ENCODE peak calls at places on chromosome 20, in six cellular contexts. A, Y, W, C, Z and X are unnamed samples.

GRCh38 chr20:59179988-59180387 is 16.4 kb downstream of the ZNF831 start:
- DNase-seq in A (no peak), Y (no peak), W (no peak), C (no peak), Z (no peak), X (no peak)

GRCh38 chr20:53080969-53081871 is 109.1 kb downstream of the TSHZ2 start:
- DNase-seq in A (no peak), Y (no peak), W (no peak), C (no peak), Z (no peak), X (peak)

GRCh38 chr20:19291818-19292132 is 79.3 kb downstream of the SLC24A3 start:
- DNase-seq in A (no peak), Y (no peak), W (no peak), C (no peak), Z (no peak), X (no peak)

GRCh38 chr20:36859282-36859555 is 16.7 kb upstream of the TLDC2 start:
- DNase-seq in A (no peak), Y (no peak), W (no peak), C (no peak), Z (no peak), X (no peak)

GRCh38 chr20:58986968-58987517 is 6.0 kb downstream of the NELFCD start:
- DNase-seq in A (no peak), Y (no peak), W (no peak), C (no peak), Z (peak), X (no peak)

GRCh38 chr20:44182135-44182765 is 4.7 kb downstream of the JPH2 start:
- DNase-seq in A (no peak), Y (no peak), W (no peak), C (no peak), Z (no peak), X (no peak)

GRCh38 chr20:51760905-51761544 is 7.2 kb downstream of the ATP9A start:
- DNase-seq in A (no peak), Y (no peak), W (no peak), C (no peak), Z (no peak), X (peak)

GRCh38 chr20:2140561-2140960 is 38.9 kb downstream of the STK35 start:
- DNase-seq in A (peak), Y (no peak), W (no peak), C (peak), Z (peak), X (no peak)

GRCh38 chr20:43579861-43580793 is 10.6 kb upstream of the IFT52 start:
- DNase-seq in A (no peak), Y (no peak), W (no peak), C (no peak), Z (no peak), X (no peak)

GRCh38 chr20:35004051-35004725 is 48.5 kb downstream of the MYH7B start:
- DNase-seq in A (no peak), Y (no peak), W (no peak), C (no peak), Z (peak), X (no peak)

GRCh38 chr20:41669708-41670263 is 51.6 kb upstream of the CHD6 start:
- DNase-seq in A (no peak), Y (peak), W (no peak), C (no peak), Z (no peak), X (no peak)

GRCh38 chr20:37527638-37528441 is at the start of gene BLCAP:
- DNase-seq in A (peak), Y (peak), W (peak), C (peak), Z (peak), X (peak)